ENCODE peak calls at places on chromosome X, in seven cellular contexts. One of them, this sample, is unnamed.

GRCh38 chrX:2383735-2384134 is 117.0 kb downstream of the DHRSX start:
- DNase-seq in Caco-2: no peak
- DNase-seq in progenitor cell of endocrine pancreas: no peak
- DNase-seq in AG10803: no peak
- DNase-seq in AG09309: no peak
- DNase-seq in endothelial cell: no peak
- DNase-seq in WTC11: no peak
- DNase-seq in this sample: no peak

GRCh38 chrX:17390325-17390992 is 15.5 kb downstream of the NHS start:
- DNase-seq in endothelial cell: no peak
- DNase-seq in AG10803: no peak
- DNase-seq in WTC11: no peak
- DNase-seq in Caco-2: no peak
- DNase-seq in progenitor cell of endocrine pancreas: no peak
- DNase-seq in AG09309: no peak
- DNase-seq in this sample: no peak

GRCh38 chrX:19956923-19957322 is 33.9 kb downstream of the BCLAF3 start:
- DNase-seq in Caco-2: no peak
- DNase-seq in AG09309: peak; percentile 2
- DNase-seq in AG10803: peak; percentile 42
- DNase-seq in WTC11: no peak
- DNase-seq in progenitor cell of endocrine pancreas: no peak
- DNase-seq in endothelial cell: no peak
- DNase-seq in this sample: no peak

GRCh38 chrX:22360129-22360528 is 87.4 kb downstream of the CBLL2 start:
- DNase-seq in progenitor cell of endocrine pancreas: no peak
- DNase-seq in WTC11: no peak
- DNase-seq in AG09309: no peak
- DNase-seq in AG10803: no peak
- DNase-seq in endothelial cell: no peak
- DNase-seq in Caco-2: no peak
- DNase-seq in this sample: no peak

GRCh38 chrX:132958086-132958703 is at the start of gene HS6ST2:
- DNase-seq in Caco-2: peak; percentile 65
- DNase-seq in progenitor cell of endocrine pancreas: peak; percentile 52
- DNase-seq in WTC11: peak; percentile 41
- DNase-seq in endothelial cell: peak; percentile 35
- DNase-seq in AG10803: no peak
- DNase-seq in AG09309: no peak
- DNase-seq in this sample: no peak

GRCh38 chrX:15849555-15849954 is 5.1 kb downstream of the AP1S2 start:
- DNase-seq in progenitor cell of endocrine pancreas: no peak
- DNase-seq in endothelial cell: no peak
- DNase-seq in Caco-2: no peak
- DNase-seq in AG09309: no peak
- DNase-seq in WTC11: no peak
- DNase-seq in AG10803: no peak
- DNase-seq in this sample: no peak

GRCh38 chrX:131816551-131817136 is 206.5 kb upstream of the STK26 start:
- DNase-seq in Caco-2: no peak
- DNase-seq in progenitor cell of endocrine pancreas: no peak
- DNase-seq in AG10803: peak; percentile 67
- DNase-seq in endothelial cell: no peak
- DNase-seq in AG09309: peak; percentile 71
- DNase-seq in WTC11: no peak
- DNase-seq in this sample: peak; percentile 52

GRCh38 chrX:119763175-119763574 is 4.8 kb downstream of the SOWAHD start:
- DNase-seq in endothelial cell: no peak
- DNase-seq in WTC11: peak; percentile 10
- DNase-seq in progenitor cell of endocrine pancreas: no peak
- DNase-seq in AG10803: peak; percentile 91
- DNase-seq in Caco-2: no peak
- DNase-seq in AG09309: peak; percentile 79
- DNase-seq in this sample: no peak

GRCh38 chrX:122188751-122189150 is 995.3 kb upstream of the GRIA3 start:
- DNase-seq in progenitor cell of endocrine pancreas: no peak
- DNase-seq in AG10803: peak; percentile 5
- DNase-seq in AG09309: no peak
- DNase-seq in WTC11: no peak
- DNase-seq in endothelial cell: no peak
- DNase-seq in Caco-2: no peak
- DNase-seq in this sample: no peak

GRCh38 chrX:154409222-154409871 is at the start of gene DNASE1L1:
- DNase-seq in endothelial cell: peak; percentile 69
- DNase-seq in progenitor cell of endocrine pancreas: peak; percentile 63
- DNase-seq in WTC11: peak; percentile 90
- DNase-seq in AG10803: peak; percentile 76
- DNase-seq in AG09309: peak; percentile 32
- DNase-seq in Caco-2: peak; percentile 79
- DNase-seq in this sample: peak; percentile 58

GRCh38 chrX:101357166-101357795 is 8.7 kb upstream of the TIMM8A start:
- DNase-seq in AG09309: no peak
- DNase-seq in WTC11: no peak
- DNase-seq in Caco-2: peak; percentile 5
- DNase-seq in progenitor cell of endocrine pancreas: no peak
- DNase-seq in AG10803: peak; percentile 2
- DNase-seq in endothelial cell: no peak
- DNase-seq in this sample: no peak

GRCh38 chrX:69221239-69222102 is 56.2 kb upstream of the PJA1 start:
- DNase-seq in Caco-2: no peak
- DNase-seq in AG10803: no peak
- DNase-seq in WTC11: peak; percentile 47
- DNase-seq in progenitor cell of endocrine pancreas: no peak
- DNase-seq in endothelial cell: no peak
- DNase-seq in AG09309: no peak
- DNase-seq in this sample: no peak

GRCh38 chrX:3263681-3264126 is 82.7 kb downstream of the MXRA5 start:
- DNase-seq in WTC11: no peak
- DNase-seq in progenitor cell of endocrine pancreas: no peak
- DNase-seq in AG09309: no peak
- DNase-seq in AG10803: peak; percentile 38
- DNase-seq in endothelial cell: no peak
- DNase-seq in Caco-2: no peak
- DNase-seq in this sample: no peak

GRCh38 chrX:38927592-38927991 is 126.3 kb downstream of the MID1IP1 start:
- DNase-seq in endothelial cell: no peak
- DNase-seq in AG09309: no peak
- DNase-seq in AG10803: no peak
- DNase-seq in progenitor cell of endocrine pancreas: no peak
- DNase-seq in Caco-2: no peak
- DNase-seq in WTC11: no peak
- DNase-seq in this sample: no peak

GRCh38 chrX:40068048-40068447 is 29.7 kb downstream of the BCOR start:
- DNase-seq in AG10803: peak; percentile 20
- DNase-seq in AG09309: no peak
- DNase-seq in progenitor cell of endocrine pancreas: no peak
- DNase-seq in Caco-2: peak; percentile 9
- DNase-seq in endothelial cell: no peak
- DNase-seq in WTC11: no peak
- DNase-seq in this sample: no peak

GRCh38 chrX:14003876-14004425 is 25.7 kb downstream of the GEMIN8 start:
- DNase-seq in AG10803: no peak
- DNase-seq in Caco-2: no peak
- DNase-seq in endothelial cell: no peak
- DNase-seq in progenitor cell of endocrine pancreas: no peak
- DNase-seq in AG09309: no peak
- DNase-seq in WTC11: no peak
- DNase-seq in this sample: no peak

GRCh38 chrX:56784666-56785065 is 55.6 kb downstream of the NBDY start:
- DNase-seq in progenitor cell of endocrine pancreas: no peak
- DNase-seq in WTC11: no peak
- DNase-seq in endothelial cell: no peak
- DNase-seq in Caco-2: no peak
- DNase-seq in AG10803: no peak
- DNase-seq in AG09309: no peak
- DNase-seq in this sample: no peak

GRCh38 chrX:54248309-54248708 is 65.3 kb upstream of the FAM120C start:
- DNase-seq in WTC11: no peak
- DNase-seq in progenitor cell of endocrine pancreas: no peak
- DNase-seq in AG10803: peak; percentile 35
- DNase-seq in Caco-2: peak; percentile 6
- DNase-seq in AG09309: peak; percentile 5
- DNase-seq in endothelial cell: no peak
- DNase-seq in this sample: peak; percentile 22

GRCh38 chrX:15143050-15143824 is 126.6 kb downstream of the ASB9 start:
- DNase-seq in progenitor cell of endocrine pancreas: no peak
- DNase-seq in WTC11: peak; percentile 42
- DNase-seq in AG10803: peak; percentile 24
- DNase-seq in endothelial cell: peak; percentile 39
- DNase-seq in Caco-2: peak; percentile 58
- DNase-seq in AG09309: no peak
- DNase-seq in this sample: peak; percentile 37

GRCh38 chrX:66074920-66075879 is 35.3 kb upstream of the VSIG4 start:
- DNase-seq in WTC11: no peak
- DNase-seq in Caco-2: no peak
- DNase-seq in AG10803: no peak
- DNase-seq in AG09309: no peak
- DNase-seq in endothelial cell: no peak
- DNase-seq in progenitor cell of endocrine pancreas: no peak
- DNase-seq in this sample: no peak

GRCh38 chrX:129116651-129117050 is 406.6 kb downstream of the SMARCA1 start:
- DNase-seq in Caco-2: no peak
- DNase-seq in progenitor cell of endocrine pancreas: no peak
- DNase-seq in AG10803: no peak
- DNase-seq in AG09309: no peak
- DNase-seq in endothelial cell: no peak
- DNase-seq in WTC11: no peak
- DNase-seq in this sample: no peak

GRCh38 chrX:129115935-129116334 is 407.4 kb downstream of the SMARCA1 start:
- DNase-seq in AG09309: no peak
- DNase-seq in AG10803: no peak
- DNase-seq in WTC11: no peak
- DNase-seq in progenitor cell of endocrine pancreas: no peak
- DNase-seq in Caco-2: no peak
- DNase-seq in endothelial cell: no peak
- DNase-seq in this sample: no peak

DNA sequence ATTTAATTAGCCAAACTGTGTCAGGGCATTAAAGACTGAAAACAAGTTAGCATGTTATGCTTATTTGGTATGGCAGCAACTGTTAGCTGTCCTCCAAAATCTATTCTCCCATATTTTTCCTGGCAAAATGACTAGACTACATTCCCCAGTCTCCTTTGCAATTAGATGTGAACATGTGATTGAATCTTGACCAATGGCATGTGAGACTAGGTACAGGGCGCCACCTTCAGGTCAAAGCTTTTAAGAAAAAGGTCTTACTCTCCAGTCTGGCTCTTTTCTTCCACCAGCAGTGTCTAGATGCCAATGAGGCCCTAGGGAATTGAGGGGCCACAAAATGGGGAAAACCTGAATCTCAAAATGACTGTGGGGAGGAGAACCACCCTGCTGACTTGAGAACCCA is 408.2 kb downstream of the SMARCA1 start:
- DNase-seq in Caco-2: peak; percentile 62
- DNase-seq in endothelial cell: peak; percentile 57
- DNase-seq in AG09309: no peak
- DNase-seq in AG10803: no peak
- DNase-seq in progenitor cell of endocrine pancreas: no peak
- DNase-seq in WTC11: peak; percentile 60
- DNase-seq in this sample: peak; percentile 30
- TF ChIP-seq CTCF in Caco-2: no peak
- TF ChIP-seq CTCF in endothelial cell: peak; percentile 45
- TF ChIP-seq CTCF in AG09309: no peak
- TF ChIP-seq CTCF in AG10803: no peak
- TF ChIP-seq CTCF in progenitor cell of endocrine pancreas: peak; percentile 54
- TF ChIP-seq CTCF in WTC11: no peak
- TF ChIP-seq CTCF in this sample: peak; percentile 51

GRCh38 chrX:107776649-107777535 is 641 bp upstream of the NCBP2L start:
- DNase-seq in AG09309: peak; percentile 58
- DNase-seq in progenitor cell of endocrine pancreas: peak; percentile 47
- DNase-seq in endothelial cell: peak; percentile 61
- DNase-seq in Caco-2: peak; percentile 71
- DNase-seq in WTC11: peak; percentile 67
- DNase-seq in AG10803: peak; percentile 80
- DNase-seq in this sample: peak; percentile 85
- TF ChIP-seq CTCF in AG09309: peak; percentile 71
- TF ChIP-seq CTCF in progenitor cell of endocrine pancreas: peak; percentile 75
- TF ChIP-seq CTCF in endothelial cell: peak; percentile 48
- TF ChIP-seq CTCF in Caco-2: peak; percentile 52
- TF ChIP-seq CTCF in WTC11: peak; percentile 35
- TF ChIP-seq CTCF in AG10803: peak; percentile 64
- TF ChIP-seq CTCF in this sample: peak; percentile 82

DNA sequence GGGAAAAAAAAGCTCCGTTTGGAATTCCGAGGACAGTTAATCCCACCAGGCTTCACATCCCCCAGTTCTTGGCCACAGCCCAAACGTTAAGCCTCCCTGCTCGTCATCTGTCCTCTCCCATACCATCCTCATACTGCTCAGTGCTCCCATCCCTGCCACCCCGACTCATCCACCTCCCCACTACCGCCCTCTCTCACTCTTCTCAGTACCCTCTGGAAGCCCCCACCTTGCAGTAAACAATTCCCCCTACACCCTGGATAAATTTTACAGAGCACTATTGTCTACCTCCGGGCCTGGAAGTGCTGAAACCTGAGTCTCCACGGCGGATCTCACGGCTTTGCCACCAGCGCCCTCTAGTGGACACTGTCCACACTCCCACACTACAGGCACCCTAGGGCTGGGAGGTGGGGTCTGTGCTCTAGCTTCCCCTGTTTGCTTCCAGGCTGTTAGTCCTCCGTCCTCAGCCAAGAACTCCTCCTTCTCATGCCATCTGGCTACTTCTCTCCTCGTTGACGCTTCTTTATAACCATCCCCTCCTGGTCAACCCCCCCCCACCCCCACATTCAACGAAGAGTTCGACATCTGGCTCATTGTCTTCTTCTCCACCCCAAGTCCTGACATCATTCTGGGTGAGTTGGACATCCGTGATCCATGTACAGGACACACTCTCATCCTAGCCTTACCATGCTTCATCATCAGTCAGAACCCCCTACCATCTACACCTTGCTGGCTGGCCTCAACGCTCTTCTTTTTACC is 54.5 kb downstream of the RTL9 start:
- DNase-seq in AG09309: no peak
- DNase-seq in Caco-2: peak; percentile 66
- DNase-seq in endothelial cell: peak; percentile 66
- DNase-seq in AG10803: no peak
- DNase-seq in WTC11: peak; percentile 73
- DNase-seq in progenitor cell of endocrine pancreas: peak; percentile 76
- DNase-seq in this sample: peak; percentile 52
- TF ChIP-seq CTCF in AG09309: peak; percentile 92
- TF ChIP-seq CTCF in Caco-2: peak; percentile 69
- TF ChIP-seq CTCF in endothelial cell: peak; percentile 76
- TF ChIP-seq CTCF in AG10803: peak; percentile 77
- TF ChIP-seq CTCF in WTC11: peak; percentile 75
- TF ChIP-seq CTCF in progenitor cell of endocrine pancreas: peak; percentile 95
- TF ChIP-seq CTCF in this sample: peak; percentile 95

GRCh38 chrX:83004012-83004411 is 504.1 kb upstream of the POU3F4 start:
- DNase-seq in AG09309: no peak
- DNase-seq in endothelial cell: no peak
- DNase-seq in WTC11: no peak
- DNase-seq in AG10803: no peak
- DNase-seq in Caco-2: no peak
- DNase-seq in progenitor cell of endocrine pancreas: no peak
- DNase-seq in this sample: no peak

DNA sequence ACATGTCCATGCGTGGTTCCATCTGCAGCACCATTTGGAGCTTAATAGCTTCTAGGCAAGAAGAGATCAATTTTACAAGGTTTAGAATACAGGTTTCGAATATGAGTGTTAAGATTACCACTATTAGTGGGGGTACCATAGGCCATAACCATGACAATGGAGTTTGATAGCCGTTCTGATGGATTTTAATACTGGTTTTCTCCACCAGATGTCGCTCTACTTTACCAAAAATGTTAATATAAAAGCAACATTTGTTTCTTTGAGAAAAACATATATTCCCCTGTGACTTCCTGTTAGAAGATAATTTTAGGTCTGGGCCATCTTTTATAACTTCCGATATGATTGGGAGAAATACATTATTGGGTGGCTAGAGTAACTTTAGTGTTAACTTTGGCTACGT is 499.7 kb upstream of the POU3F4 start:
- DNase-seq in endothelial cell: no peak
- DNase-seq in AG09309: no peak
- DNase-seq in progenitor cell of endocrine pancreas: no peak
- DNase-seq in WTC11: no peak
- DNase-seq in Caco-2: peak; percentile 1
- DNase-seq in AG10803: no peak
- DNase-seq in this sample: no peak
- TF ChIP-seq CTCF in endothelial cell: peak; percentile 67
- TF ChIP-seq CTCF in AG09309: peak; percentile 35
- TF ChIP-seq CTCF in progenitor cell of endocrine pancreas: peak; percentile 56
- TF ChIP-seq CTCF in WTC11: no peak
- TF ChIP-seq CTCF in Caco-2: peak; percentile 24
- TF ChIP-seq CTCF in AG10803: no peak
- TF ChIP-seq CTCF in this sample: peak; percentile 56

This sample was measured in GM13977.